ENCODE peak calls at places on chromosomes 7 and 10, in five cellular contexts. N is fibroblast of lung, M is NCI-H774, Y is RCC 7860, E is activated T-cell treated with anti-CD3 and anti-CD28 coated beads for 4 hours. H is an unnamed sample.

GRCh38 chr7:159109092-159110035 is 35.3 kb downstream of the VIPR2 start:
- DNase-seq in N (no peak), M (peak), Y (no peak), E (no peak), H (no peak)

GRCh38 chr7:131649879-131650278 is 93.5 kb upstream of the PODXL start:
- DNase-seq in N (no peak), M (no peak), Y (no peak), E (no peak), H (no peak)

GRCh38 chr10:1605999-1606940 is 131.1 kb downstream of the ADARB2 start:
- DNase-seq in N (no peak), M (no peak), Y (no peak), E (no peak), H (no peak)

GRCh38 chr10:45379891-45380540 is 6.0 kb downstream of the ALOX5 start:
- DNase-seq in N (no peak), M (no peak), Y (no peak), E (no peak), H (no peak)

GRCh38 chr10:116082762-116083161 is 190.2 kb downstream of the GFRA1 start:
- DNase-seq in N (no peak), M (no peak), Y (no peak), E (no peak), H (no peak)

GRCh38 chr10:72740526-72740925 is 48.6 kb downstream of the MCU start:
- DNase-seq in N (peak), M (peak), Y (peak), E (no peak), H (peak)

GRCh38 chr10:122060250-122060649 is 71.3 kb downstream of the TACC2 start:
- DNase-seq in N (peak), M (no peak), Y (no peak), E (no peak), H (no peak)

GRCh38 chr10:51047857-51048256 is 26.4 kb upstream of the PRKG1 start:
- DNase-seq in N (no peak), M (no peak), Y (no peak), E (no peak), H (no peak)

GRCh38 chr10:67288688-67289410 is 363.0 kb downstream of the LRRTM3 start:
- DNase-seq in N (no peak), M (no peak), Y (no peak), E (no peak), H (no peak)

GRCh38 chr10:47240173-47240572 is 59.8 kb upstream of the GDF10 start:
- DNase-seq in N (no peak), M (no peak), Y (no peak), E (no peak), H (no peak)

GRCh38 chr7:135944753-135945152 is 32.4 kb downstream of the MTPN start:
- DNase-seq in N (no peak), M (no peak), Y (no peak), E (no peak), H (no peak)

GRCh38 chr10:116470071-116470470 is 42.4 kb downstream of the PNLIPRP3 start:
- DNase-seq in N (peak), M (no peak), Y (peak), E (no peak), H (no peak)

GRCh38 chr7:120170849-120171248 is 102.1 kb upstream of the KCND2 start:
- DNase-seq in N (peak), M (no peak), Y (no peak), E (no peak), H (no peak)

GRCh38 chr10:117461766-117462423 is 80.7 kb upstream of the EMX2 start:
- DNase-seq in N (peak), M (no peak), Y (peak), E (no peak), H (peak)

GRCh38 chr7:115229401-115230083 is 307.6 kb downstream of the MDFIC start:
- DNase-seq in N (peak), M (no peak), Y (no peak), E (no peak), H (no peak)

GRCh38 chr7:112957901-112958300 is 128.7 kb downstream of the GPR85 start:
- DNase-seq in N (no peak), M (no peak), Y (no peak), E (no peak), H (no peak)

GRCh38 chr7:135601182-135601581 is 43.5 kb downstream of the NUP205 start:
- DNase-seq in N (peak), M (no peak), Y (no peak), E (no peak), H (peak)

GRCh38 chr7:158295966-158296797 is 291.4 kb downstream of the PTPRN2 start:
- DNase-seq in N (no peak), M (no peak), Y (no peak), E (no peak), H (no peak)

GRCh38 chr10:115654961-115655360 is 561.8 kb downstream of the ATRNL1 start:
- DNase-seq in N (peak), M (no peak), Y (peak), E (no peak), H (no peak)

GRCh38 chr10:49609283-49610014 is 661 bp upstream of the SLC18A3 start:
- DNase-seq in N (no peak), M (no peak), Y (no peak), E (no peak), H (no peak)

GRCh38 chr7:155336812-155337602 is 39.3 kb downstream of the INSIG1 start:
- DNase-seq in N (no peak), M (no peak), Y (no peak), E (no peak), H (no peak)

GRCh38 chr7:24427048-24427447 is 143.1 kb downstream of the NPY start:
- DNase-seq in N (no peak), M (no peak), Y (no peak), E (no peak), H (no peak)

GRCh38 chr7:92810242-92810611 is 26.1 kb downstream of the CDK6 start:
- DNase-seq in N (peak), M (no peak), Y (peak), E (no peak), H (peak)

GRCh38 chr10:132382231-132382922 is 14.6 kb upstream of the PWWP2B start:
- DNase-seq in N (peak), M (no peak), Y (no peak), E (no peak), H (peak)

GRCh38 chr10:130579913-130580312 is 443.7 kb downstream of the GLRX3 start:
- DNase-seq in N (no peak), M (no peak), Y (no peak), E (no peak), H (no peak)

GRCh38 chr10:52326382-52326781 is 12.3 kb downstream of the DKK1 start:
- DNase-seq in N (no peak), M (no peak), Y (no peak), E (no peak), H (no peak)

GRCh38 chr10:14787938-14788337 is 13.2 kb upstream of the FAM107B start:
- DNase-seq in N (peak), M (no peak), Y (no peak), E (no peak), H (no peak)

GRCh38 chr10:120456626-120457430 is at the start of gene PLPP4:
- DNase-seq in N (peak), M (no peak), Y (peak), E (no peak), H (peak)

GRCh38 chr10:12703813-12704212 is 297.7 kb downstream of the CCDC3 start:
- DNase-seq in N (peak), M (no peak), Y (peak), E (no peak), H (peak)

GRCh38 chr10:59674211-59674836 is 35.3 kb downstream of the SLC16A9 start:
- DNase-seq in N (peak), M (no peak), Y (no peak), E (no peak), H (no peak)

GRCh38 chr7:114658188-114658587 is 243.6 kb downstream of the FOXP2 start:
- DNase-seq in N (no peak), M (no peak), Y (no peak), E (no peak), H (no peak)

GRCh38 chr7:95264225-95264927 is 60.0 kb downstream of the PON1 start:
- DNase-seq in N (peak), M (no peak), Y (no peak), E (no peak), H (no peak)

GRCh38 chr10:27745719-27746363 is at the start of gene MKX:
- DNase-seq in N (peak), M (no peak), Y (no peak), E (no peak), H (peak)

GRCh38 chr10:60186315-60187071 is 203.2 kb downstream of the ANK3 start:
- DNase-seq in N (no peak), M (no peak), Y (no peak), E (no peak), H (no peak)

GRCh38 chr7:128923411-128923800 is 12.9 kb upstream of the KCP start:
- DNase-seq in N (no peak), M (no peak), Y (no peak), E (no peak), H (no peak)

GRCh38 chr10:81018898-81019890 is 481.5 kb downstream of the SH2D4B start:
- DNase-seq in N (peak), M (peak), Y (peak), E (no peak), H (peak)

GRCh38 chr7:81370857-81371256 is 399.0 kb downstream of the HGF start:
- DNase-seq in N (no peak), M (no peak), Y (no peak), E (no peak), H (no peak)

GRCh38 chr7:29970158-29970557 is 19.4 kb downstream of the SCRN1 start:
- DNase-seq in N (no peak), M (no peak), Y (no peak), E (no peak), H (no peak)

GRCh38 chr10:98236866-98237265 is 31.1 kb downstream of the LOXL4 start:
- DNase-seq in N (no peak), M (no peak), Y (no peak), E (no peak), H (no peak)

H was measured in lung microvascular endothelial cell.